ENCODE peak calls at places on chromosomes 4 and X, in five cellular contexts. B, K, L, C and S are unnamed samples.

GRCh38 chr4:24824720-24825119 is 29.3 kb downstream of the SOD3 start:
- DNase-seq in L (no peak), C (no peak), B (no peak), K (no peak), S (no peak)

GRCh38 chrX:110145854-110146253 is 142.9 kb downstream of the TMEM164 start:
- DNase-seq in L (peak), C (peak), K (no peak), B (peak), S (no peak)

GRCh38 chr4:139825523-139826014 is 159.9 kb downstream of the MGST2 start:
- DNase-seq in L (no peak), C (peak), K (no peak), B (no peak), S (no peak)

GRCh38 chrX:63889001-63889400 is 104.0 kb upstream of the ARHGEF9 start:
- DNase-seq in K (no peak), L (no peak), C (no peak), B (no peak), S (no peak)

GRCh38 chrX:18949902-18950301 is 34.0 kb downstream of the PHKA2 start:
- DNase-seq in K (no peak), L (no peak), B (no peak), C (no peak), S (no peak)

GRCh38 chrX:38803609-38804480 is 2.6 kb downstream of the MID1IP1 start:
- DNase-seq in B (peak), C (peak), L (peak), K (peak), S (peak)

GRCh38 chrX:49192722-49193328 is 6.7 kb upstream of the PRICKLE3 start:
- DNase-seq in K (no peak), B (peak), C (peak), L (peak), S (no peak)

GRCh38 chrX:152869972-152870371 is 27.9 kb upstream of the ZNF185 start:
- DNase-seq in K (no peak), L (no peak), B (no peak), C (no peak), S (no peak)

GRCh38 chrX:9656277-9656676 is 109.4 kb downstream of the GPR143 start:
- DNase-seq in L (no peak), B (no peak), C (no peak), K (no peak), S (no peak)

GRCh38 chrX:71098302-71098701 is 2.7 kb downstream of the FOXO4 start:
- DNase-seq in L (peak), K (peak), C (peak), B (peak), S (peak)

GRCh38 chr4:10077492-10078335 is 38.9 kb downstream of the WDR1 start:
- DNase-seq in B (no peak), K (peak), L (no peak), C (no peak), S (no peak)

GRCh38 chr4:43564601-43565000 is 672.1 kb downstream of the GRXCR1 start:
- DNase-seq in C (no peak), B (peak), K (no peak), L (no peak), S (peak)